ENCODE peak calls at places on chromosomes 3 and 15, in ten cellular contexts. One of them, this sample, is unnamed. For H3K27me3, the result is how much of the 10 kb centered on the place peaks cover.

GRCh38 chr3:123808812-123809211 is 75.3 kb downstream of the MYLK start:
- DNase-seq in dorsolateral prefrontal cortex: no peak
- DNase-seq in neural progenitor cell: no peak
- DNase-seq in esophagus squamous epithelium: no peak
- DNase-seq in uterus: no peak
- DNase-seq in body of pancreas: no peak
- DNase-seq in fibroblast of lung: no peak
- DNase-seq in brain microvascular endothelial cell: no peak
- DNase-seq in bronchial epithelial cell: no peak
- DNase-seq in CD8-positive, alpha-beta T cell: no peak
- DNase-seq in this sample: no peak

GRCh38 chr3:195896361-195897080 is 11.8 kb downstream of the TNK2 start:
- DNase-seq in dorsolateral prefrontal cortex: no peak
- DNase-seq in neural progenitor cell: peak
- DNase-seq in esophagus squamous epithelium: no peak
- DNase-seq in uterus: peak
- DNase-seq in body of pancreas: peak
- DNase-seq in fibroblast of lung: peak
- DNase-seq in brain microvascular endothelial cell: peak
- DNase-seq in bronchial epithelial cell: no peak
- DNase-seq in CD8-positive, alpha-beta T cell: no peak
- DNase-seq in this sample: no peak

GRCh38 chr3:162437480-162437879 is 940.9 kb downstream of the OTOL1 start:
- DNase-seq in dorsolateral prefrontal cortex: no peak
- DNase-seq in neural progenitor cell: no peak
- DNase-seq in esophagus squamous epithelium: no peak
- DNase-seq in uterus: no peak
- DNase-seq in body of pancreas: no peak
- DNase-seq in fibroblast of lung: peak
- DNase-seq in brain microvascular endothelial cell: peak
- DNase-seq in bronchial epithelial cell: no peak
- DNase-seq in CD8-positive, alpha-beta T cell: no peak
- DNase-seq in this sample: no peak

GRCh38 chr3:183328823-183329222 is 75.8 kb downstream of the B3GNT5 start:
- DNase-seq in dorsolateral prefrontal cortex: no peak
- DNase-seq in neural progenitor cell: no peak
- DNase-seq in esophagus squamous epithelium: no peak
- DNase-seq in uterus: no peak
- DNase-seq in body of pancreas: no peak
- DNase-seq in fibroblast of lung: peak
- DNase-seq in brain microvascular endothelial cell: no peak
- DNase-seq in bronchial epithelial cell: peak
- DNase-seq in CD8-positive, alpha-beta T cell: no peak
- DNase-seq in this sample: no peak

GRCh38 chr3:4722103-4722502 is 229.0 kb downstream of the ITPR1 start:
- DNase-seq in dorsolateral prefrontal cortex: no peak
- DNase-seq in neural progenitor cell: no peak
- DNase-seq in esophagus squamous epithelium: no peak
- DNase-seq in uterus: no peak
- DNase-seq in body of pancreas: peak
- DNase-seq in fibroblast of lung: peak
- DNase-seq in brain microvascular endothelial cell: peak
- DNase-seq in bronchial epithelial cell: peak
- DNase-seq in CD8-positive, alpha-beta T cell: no peak
- DNase-seq in this sample: no peak

GRCh38 chr15:101201411-101202174 is 50.3 kb downstream of the CHSY1 start:
- DNase-seq in dorsolateral prefrontal cortex: peak
- DNase-seq in neural progenitor cell: peak
- DNase-seq in esophagus squamous epithelium: peak
- DNase-seq in uterus: peak
- DNase-seq in body of pancreas: peak
- DNase-seq in fibroblast of lung: peak
- DNase-seq in brain microvascular endothelial cell: peak
- DNase-seq in bronchial epithelial cell: peak
- DNase-seq in CD8-positive, alpha-beta T cell: no peak
- DNase-seq in this sample: peak

GRCh38 chr3:192183109-192183508 is 544.2 kb downstream of the FGF12 start:
- DNase-seq in dorsolateral prefrontal cortex: no peak
- DNase-seq in neural progenitor cell: no peak
- DNase-seq in esophagus squamous epithelium: no peak
- DNase-seq in uterus: no peak
- DNase-seq in body of pancreas: no peak
- DNase-seq in fibroblast of lung: no peak
- DNase-seq in brain microvascular endothelial cell: no peak
- DNase-seq in bronchial epithelial cell: no peak
- DNase-seq in CD8-positive, alpha-beta T cell: no peak
- DNase-seq in this sample: no peak

GRCh38 chr15:70244978-70245542 is 147.3 kb upstream of the TLE3 start:
- DNase-seq in dorsolateral prefrontal cortex: no peak
- DNase-seq in neural progenitor cell: no peak
- DNase-seq in esophagus squamous epithelium: no peak
- DNase-seq in uterus: no peak
- DNase-seq in body of pancreas: no peak
- DNase-seq in fibroblast of lung: no peak
- DNase-seq in brain microvascular endothelial cell: no peak
- DNase-seq in bronchial epithelial cell: no peak
- DNase-seq in CD8-positive, alpha-beta T cell: no peak
- DNase-seq in this sample: no peak

GRCh38 chr15:58854598-58854997 is 78.9 kb downstream of the SLTM start:
- DNase-seq in dorsolateral prefrontal cortex: no peak
- DNase-seq in neural progenitor cell: no peak
- DNase-seq in esophagus squamous epithelium: no peak
- DNase-seq in uterus: no peak
- DNase-seq in body of pancreas: no peak
- DNase-seq in fibroblast of lung: peak
- DNase-seq in brain microvascular endothelial cell: no peak
- DNase-seq in bronchial epithelial cell: no peak
- DNase-seq in CD8-positive, alpha-beta T cell: no peak
- DNase-seq in this sample: no peak

GRCh38 chr3:46714728-46715506 is 2.8 kb downstream of the PRSS50 start:
- DNase-seq in dorsolateral prefrontal cortex: no peak
- DNase-seq in neural progenitor cell: no peak
- DNase-seq in esophagus squamous epithelium: no peak
- DNase-seq in uterus: no peak
- DNase-seq in body of pancreas: no peak
- DNase-seq in fibroblast of lung: no peak
- DNase-seq in brain microvascular endothelial cell: no peak
- DNase-seq in bronchial epithelial cell: no peak
- DNase-seq in CD8-positive, alpha-beta T cell: no peak
- DNase-seq in this sample: no peak

GRCh38 chr3:30203301-30203700 is 403.1 kb upstream of the TGFBR2 start:
- DNase-seq in dorsolateral prefrontal cortex: no peak
- DNase-seq in neural progenitor cell: no peak
- DNase-seq in esophagus squamous epithelium: no peak
- DNase-seq in uterus: no peak
- DNase-seq in body of pancreas: no peak
- DNase-seq in fibroblast of lung: peak
- DNase-seq in brain microvascular endothelial cell: peak
- DNase-seq in bronchial epithelial cell: peak
- DNase-seq in CD8-positive, alpha-beta T cell: no peak
- DNase-seq in this sample: no peak

GRCh38 chr3:12766541-12766940 is 7.5 kb upstream of the TMEM40 start:
- DNase-seq in dorsolateral prefrontal cortex: no peak
- DNase-seq in neural progenitor cell: no peak
- DNase-seq in esophagus squamous epithelium: no peak
- DNase-seq in uterus: no peak
- DNase-seq in body of pancreas: no peak
- DNase-seq in fibroblast of lung: no peak
- DNase-seq in brain microvascular endothelial cell: no peak
- DNase-seq in bronchial epithelial cell: no peak
- DNase-seq in CD8-positive, alpha-beta T cell: no peak
- DNase-seq in this sample: no peak

DNA sequence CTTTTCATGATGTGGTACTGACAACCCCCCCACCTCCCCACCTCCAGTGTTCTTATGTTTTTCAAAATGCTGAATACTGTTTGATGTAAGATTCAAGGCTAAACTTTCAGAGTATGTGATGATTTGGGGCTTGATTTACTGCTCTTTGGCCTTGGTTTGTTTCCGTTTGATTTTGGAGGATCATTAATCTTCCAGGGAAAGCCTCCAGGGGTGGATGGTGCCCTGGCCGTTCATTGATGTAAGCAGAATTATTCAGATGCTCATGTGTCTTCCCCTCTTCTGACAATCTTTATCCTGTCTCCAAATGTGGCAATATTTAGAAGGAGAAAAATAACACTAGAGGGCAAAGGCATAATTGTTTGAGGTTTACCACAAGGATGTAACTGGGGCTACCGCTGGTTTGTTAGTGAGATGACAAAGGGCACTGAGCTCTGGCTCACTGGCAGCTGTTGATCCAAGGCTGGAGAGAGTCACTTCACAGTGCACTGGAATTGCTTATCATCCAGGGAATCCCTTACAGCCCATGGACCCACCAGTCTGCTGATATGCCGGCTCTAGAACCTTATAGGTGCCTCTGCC is 18.2 kb upstream of the PLCL2 start:
- DNase-seq in dorsolateral prefrontal cortex: no peak
- DNase-seq in neural progenitor cell: no peak
- DNase-seq in esophagus squamous epithelium: no peak
- DNase-seq in uterus: no peak
- DNase-seq in body of pancreas: no peak
- DNase-seq in fibroblast of lung: peak
- DNase-seq in brain microvascular endothelial cell: no peak
- DNase-seq in bronchial epithelial cell: no peak
- DNase-seq in CD8-positive, alpha-beta T cell: no peak
- DNase-seq in this sample: no peak
- H3K27me3 ChIP-seq in dorsolateral prefrontal cortex: under half
- H3K27me3 ChIP-seq in neural progenitor cell: under half
- H3K27me3 ChIP-seq in esophagus squamous epithelium: under half
- H3K27me3 ChIP-seq in uterus: under half
- H3K27me3 ChIP-seq in body of pancreas: under half
- H3K27me3 ChIP-seq in fibroblast of lung: under half
- H3K27me3 ChIP-seq in brain microvascular endothelial cell: under half
- H3K27me3 ChIP-seq in bronchial epithelial cell: under half
- H3K27me3 ChIP-seq in CD8-positive, alpha-beta T cell: under half
- H3K27me3 ChIP-seq in this sample: under half

GRCh38 chr3:112629425-112629824 is 11.5 kb downstream of the CCDC80 start:
- DNase-seq in dorsolateral prefrontal cortex: peak
- DNase-seq in neural progenitor cell: no peak
- DNase-seq in esophagus squamous epithelium: no peak
- DNase-seq in uterus: peak
- DNase-seq in body of pancreas: peak
- DNase-seq in fibroblast of lung: peak
- DNase-seq in brain microvascular endothelial cell: peak
- DNase-seq in bronchial epithelial cell: peak
- DNase-seq in CD8-positive, alpha-beta T cell: no peak
- DNase-seq in this sample: no peak
- H3K4me3 ChIP-seq in dorsolateral prefrontal cortex: no peak
- H3K4me3 ChIP-seq in neural progenitor cell: no peak
- H3K4me3 ChIP-seq in esophagus squamous epithelium: no peak
- H3K4me3 ChIP-seq in uterus: no peak
- H3K4me3 ChIP-seq in body of pancreas: no peak
- H3K4me3 ChIP-seq in fibroblast of lung: no peak
- H3K4me3 ChIP-seq in brain microvascular endothelial cell: no peak
- H3K4me3 ChIP-seq in bronchial epithelial cell: no peak
- H3K4me3 ChIP-seq in CD8-positive, alpha-beta T cell: no peak
- H3K4me3 ChIP-seq in this sample: no peak

DNA sequence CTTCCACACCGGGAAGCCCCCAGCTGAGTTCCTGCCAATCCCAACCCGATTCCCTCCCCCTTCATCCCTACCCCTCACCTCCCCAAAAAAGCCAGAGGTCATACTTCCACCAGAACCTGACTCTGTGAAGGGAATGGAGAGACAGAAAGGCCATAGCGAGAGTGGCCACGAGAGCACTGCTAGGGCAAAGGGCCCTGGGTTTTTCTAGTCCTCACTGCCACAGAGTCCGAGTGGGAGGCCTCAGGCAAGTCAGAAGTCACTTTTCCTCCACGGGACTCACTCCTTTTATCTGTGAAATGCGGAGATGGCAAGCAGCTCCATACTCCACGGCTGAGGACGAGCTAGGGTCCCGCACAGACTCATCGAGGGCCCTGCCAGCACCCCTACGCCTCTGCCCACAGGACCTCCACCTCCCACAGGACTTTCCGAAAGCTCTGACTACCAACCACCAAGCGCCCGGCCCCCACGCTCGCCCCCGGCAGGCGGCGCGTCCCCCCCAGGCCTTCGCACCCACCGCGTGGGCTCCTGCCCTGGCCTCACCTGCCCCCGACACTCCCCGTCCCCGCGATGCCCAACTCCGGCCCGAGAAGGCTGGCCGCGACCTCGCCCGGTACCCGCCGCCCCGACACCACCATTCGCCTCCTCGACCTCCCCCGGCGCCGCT is 794 bp downstream of the ATP13A3 start:
- DNase-seq in dorsolateral prefrontal cortex: peak
- DNase-seq in neural progenitor cell: peak
- DNase-seq in esophagus squamous epithelium: no peak
- DNase-seq in uterus: peak
- DNase-seq in body of pancreas: peak
- DNase-seq in fibroblast of lung: peak
- DNase-seq in brain microvascular endothelial cell: no peak
- DNase-seq in bronchial epithelial cell: no peak
- DNase-seq in CD8-positive, alpha-beta T cell: peak
- DNase-seq in this sample: no peak
- TF ChIP-seq CTCF in dorsolateral prefrontal cortex: no peak
- TF ChIP-seq CTCF in neural progenitor cell: peak
- TF ChIP-seq CTCF in esophagus squamous epithelium: no peak
- TF ChIP-seq CTCF in uterus: peak
- TF ChIP-seq CTCF in body of pancreas: no peak
- TF ChIP-seq CTCF in fibroblast of lung: no peak
- TF ChIP-seq CTCF in brain microvascular endothelial cell: peak
- TF ChIP-seq CTCF in bronchial epithelial cell: peak
- TF ChIP-seq CTCF in CD8-positive, alpha-beta T cell: no peak
- TF ChIP-seq CTCF in this sample: peak

GRCh38 chr3:185830018-185830797 is 5.4 kb upstream of the IGF2BP2 start:
- DNase-seq in dorsolateral prefrontal cortex: no peak
- DNase-seq in neural progenitor cell: no peak
- DNase-seq in esophagus squamous epithelium: no peak
- DNase-seq in uterus: no peak
- DNase-seq in body of pancreas: no peak
- DNase-seq in fibroblast of lung: no peak
- DNase-seq in brain microvascular endothelial cell: no peak
- DNase-seq in bronchial epithelial cell: no peak
- DNase-seq in CD8-positive, alpha-beta T cell: no peak
- DNase-seq in this sample: no peak

GRCh38 chr3:185828755-185829154 is 3.9 kb upstream of the IGF2BP2 start:
- DNase-seq in dorsolateral prefrontal cortex: no peak
- DNase-seq in neural progenitor cell: no peak
- DNase-seq in esophagus squamous epithelium: no peak
- DNase-seq in uterus: no peak
- DNase-seq in body of pancreas: no peak
- DNase-seq in fibroblast of lung: no peak
- DNase-seq in brain microvascular endothelial cell: no peak
- DNase-seq in bronchial epithelial cell: no peak
- DNase-seq in CD8-positive, alpha-beta T cell: no peak
- DNase-seq in this sample: no peak

GRCh38 chr3:185825639-185826481 is 1.0 kb upstream of the IGF2BP2 start:
- DNase-seq in dorsolateral prefrontal cortex: no peak
- DNase-seq in neural progenitor cell: peak
- DNase-seq in esophagus squamous epithelium: no peak
- DNase-seq in uterus: peak
- DNase-seq in body of pancreas: peak
- DNase-seq in fibroblast of lung: peak
- DNase-seq in brain microvascular endothelial cell: no peak
- DNase-seq in bronchial epithelial cell: peak
- DNase-seq in CD8-positive, alpha-beta T cell: peak
- DNase-seq in this sample: no peak

GRCh38 chr3:185825379-185825638 is 467 bp upstream of the IGF2BP2 start:
- DNase-seq in dorsolateral prefrontal cortex: no peak
- DNase-seq in neural progenitor cell: no peak
- DNase-seq in esophagus squamous epithelium: no peak
- DNase-seq in uterus: no peak
- DNase-seq in body of pancreas: no peak
- DNase-seq in fibroblast of lung: no peak
- DNase-seq in brain microvascular endothelial cell: no peak
- DNase-seq in bronchial epithelial cell: no peak
- DNase-seq in CD8-positive, alpha-beta T cell: no peak
- DNase-seq in this sample: no peak

GRCh38 chr3:185827595-185828344 is 2.9 kb upstream of the IGF2BP2 start:
- DNase-seq in dorsolateral prefrontal cortex: no peak
- DNase-seq in neural progenitor cell: no peak
- DNase-seq in esophagus squamous epithelium: no peak
- DNase-seq in uterus: no peak
- DNase-seq in body of pancreas: no peak
- DNase-seq in fibroblast of lung: no peak
- DNase-seq in brain microvascular endothelial cell: no peak
- DNase-seq in bronchial epithelial cell: no peak
- DNase-seq in CD8-positive, alpha-beta T cell: no peak
- DNase-seq in this sample: no peak
- H3K27me3 ChIP-seq in dorsolateral prefrontal cortex: under half
- H3K27me3 ChIP-seq in neural progenitor cell: under half
- H3K27me3 ChIP-seq in esophagus squamous epithelium: under half
- H3K27me3 ChIP-seq in uterus: under half
- H3K27me3 ChIP-seq in body of pancreas: under half
- H3K27me3 ChIP-seq in fibroblast of lung: under half
- H3K27me3 ChIP-seq in brain microvascular endothelial cell: under half
- H3K27me3 ChIP-seq in bronchial epithelial cell: under half
- H3K27me3 ChIP-seq in CD8-positive, alpha-beta T cell: under half
- H3K27me3 ChIP-seq in this sample: under half

This sample was measured in thoracic aorta.